ENCODE peak calls at places on chromosomes 7 and 10, in five cellular contexts. T is CD8-positive, alpha-beta T cell; P is neural progenitor cell; X is lung; E is colonic mucosa. R is an unnamed sample. For H3K36me3, the result is how much of the 10 kb centered on the place peaks cover.

GRCh38 chr7:159000859-159001435 is 143.7 kb downstream of the VIPR2 start:
- DNase-seq in X (no peak), P (no peak), T (no peak), E (no peak), R (no peak)

GRCh38 chr10:71814923-71815411 is 36.1 kb downstream of the PSAP start:
- DNase-seq in E (no peak), X (no peak), T (no peak), P (peak), R (no peak)

GRCh38 chr7:135558337-135558767 is 635 bp downstream of the NUP205 start:
- DNase-seq in E (peak), T (peak), X (peak), P (peak), R (peak)

GRCh38 chr7:77532247-77532646 is 4.8 kb upstream of the PTPN12 start:
- DNase-seq in T (no peak), E (no peak), P (no peak), X (no peak), R (no peak)

GRCh38 chr10:79904671-79905321 is 44.1 kb downstream of the SFTPD start:
- DNase-seq in E (peak), T (no peak), X (peak), P (peak), R (peak)

GRCh38 chr7:68717176-68717575 is 881.1 kb upstream of the AUTS2 start:
- DNase-seq in E (no peak), P (no peak), X (no peak), T (no peak), R (no peak)

GRCh38 chr7:45108863-45109262 is 2.6 kb downstream of the TBRG4 start:
- DNase-seq in P (no peak), E (no peak), T (no peak), X (no peak), R (no peak)

GRCh38 chr10:72502581-72502980 is 123.3 kb downstream of the MICU1 start:
- DNase-seq in T (no peak), P (no peak), X (no peak), E (no peak), R (no peak)

GRCh38 chr7:87875151-87876039 is 765 bp downstream of the SLC25A40 start:
- DNase-seq in P (peak), X (no peak), T (no peak), E (peak), R (peak)

GRCh38 chr7:52088008-52088787 is 771.6 kb upstream of the COBL start:
- DNase-seq in E (no peak), X (no peak), T (no peak), P (peak), R (no peak)

GRCh38 chr7:5183155-5183554 is 6.9 kb upstream of the WIPI2 start:
- DNase-seq in E (no peak), P (no peak), X (no peak), T (no peak), R (no peak)

GRCh38 chr10:131891196-131891928 is 9.4 kb upstream of the PPP2R2D start:
- DNase-seq in P (peak), T (no peak), X (no peak), E (no peak), R (no peak)

GRCh38 chr10:88525371-88526079 is 57.6 kb downstream of the RNLS start:
- DNase-seq in P (no peak), T (no peak), X (peak), E (peak), R (peak)

GRCh38 chr10:21372651-21373410 is 152.7 kb downstream of the SKIDA1 start:
- DNase-seq in T (no peak), E (peak), P (no peak), X (peak), R (no peak)

GRCh38 chr7:48097511-48098231 is 8.6 kb downstream of the UPP1 start:
- DNase-seq in E (no peak), P (no peak), T (no peak), X (no peak), R (no peak)

GRCh38 chr7:158366346-158366745 is 221.3 kb downstream of the PTPRN2 start:
- DNase-seq in P (peak), X (no peak), E (no peak), T (no peak), R (no peak)

GRCh38 chr7:80767655-80768054 is 129.2 kb downstream of the CD36 start:
- DNase-seq in P (no peak), X (no peak), E (no peak), T (no peak), R (no peak)

GRCh38 chr10:77029684-77030407 is 607.8 kb downstream of the KCNMA1 start:
- DNase-seq in E (no peak), T (no peak), X (no peak), P (no peak), R (no peak)

GRCh38 chr10:25933653-25934608 is at the start of gene MYO3A:
- DNase-seq in P (peak), T (no peak), X (no peak), E (no peak), R (peak)

GRCh38 chr10:3235996-3236510 is 63.5 kb upstream of the PITRM1 start:
- DNase-seq in T (no peak), X (no peak), E (no peak), P (no peak), R (no peak)

GRCh38 chr7:21261627-21262564 is 166.0 kb upstream of the SP4 start:
- DNase-seq in E (peak), X (no peak), P (peak), T (peak), R (peak)

GRCh38 chr7:70872188-70872587 is 259.8 kb upstream of the GALNT17 start:
- DNase-seq in P (no peak), E (no peak), T (no peak), X (no peak), R (no peak)

DNA sequence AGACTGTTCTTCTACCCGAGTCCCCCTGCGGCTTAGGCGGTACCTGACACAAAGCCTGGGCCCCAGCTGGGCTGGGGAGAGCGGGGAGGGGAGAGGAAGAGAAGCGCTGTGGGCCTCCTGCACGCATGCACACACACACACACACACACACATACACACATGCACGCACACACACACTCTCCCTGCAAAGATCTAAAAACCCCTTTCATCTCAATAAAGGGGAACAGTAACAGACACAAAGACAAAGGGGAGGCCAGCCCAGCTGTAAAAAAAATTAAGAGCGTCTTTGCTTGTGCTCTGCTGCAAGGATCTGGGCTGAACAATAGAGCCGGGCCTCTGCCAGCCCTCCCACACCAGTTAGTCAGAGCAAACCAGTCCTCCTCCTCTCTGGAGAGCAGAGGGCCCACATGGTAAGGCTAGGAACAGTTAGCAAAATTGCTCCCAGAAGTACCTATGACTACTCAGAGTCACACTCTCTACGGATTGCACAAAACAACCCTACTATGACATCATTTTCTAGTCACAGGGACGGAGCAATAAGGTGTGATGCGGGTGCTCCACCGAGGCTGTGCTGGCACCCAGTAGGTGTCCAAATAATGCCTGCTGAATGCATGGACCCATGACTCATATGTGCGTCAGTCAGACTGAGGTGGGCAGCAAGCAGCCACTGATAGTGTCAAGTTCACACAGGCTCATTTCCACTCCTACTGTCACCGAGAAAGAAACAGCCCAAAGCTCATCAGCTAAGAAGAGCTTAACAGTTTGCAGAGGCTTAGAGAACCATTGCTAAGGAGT is 9.2 kb downstream of the ITPRIP start:
- DNase-seq in X (no peak), T (peak), P (peak), E (no peak), R (no peak)
- H3K36me3 ChIP-seq in X (under half), T (under half), P (under half), E (under half), R (under half)

GRCh38 chr10:59179027-59179426 is 2.6 kb downstream of the PHYHIPL start:
- DNase-seq in E (no peak), X (no peak), T (no peak), P (no peak), R (no peak)

GRCh38 chr10:59175538-59176240 is 754 bp upstream of the PHYHIPL start:
- DNase-seq in E (no peak), P (peak), X (no peak), T (no peak), R (peak)

GRCh38 chr10:59176241-59177030 is at the start of gene PHYHIPL:
- DNase-seq in T (no peak), E (no peak), X (no peak), P (peak), R (peak)

GRCh38 chr10:59177031-59177861 is 803 bp downstream of the PHYHIPL start:
- DNase-seq in T (no peak), P (peak), X (no peak), E (peak), R (peak)

GRCh38 chr10:59177862-59178235 is 1.4 kb downstream of the PHYHIPL start:
- DNase-seq in T (no peak), P (no peak), X (no peak), E (no peak), R (no peak)
- H3K4me3 ChIP-seq in T (no peak), P (no peak), X (no peak), E (no peak), R (no peak)

GRCh38 chr10:13717571-13717935 is 130.8 kb downstream of the PRPF18 start:
- DNase-seq in P (no peak), E (no peak), X (no peak), T (no peak), R (no peak)

GRCh38 chr10:13718820-13719219 is 132.1 kb downstream of the PRPF18 start:
- DNase-seq in E (no peak), X (no peak), T (no peak), P (no peak), R (no peak)

GRCh38 chr10:13715091-13715490 is 128.3 kb downstream of the PRPF18 start:
- DNase-seq in T (no peak), P (no peak), X (no peak), E (no peak), R (no peak)

GRCh38 chr10:13717936-13718772 is 131.4 kb downstream of the PRPF18 start:
- DNase-seq in T (peak), P (no peak), X (peak), E (peak), R (peak)

DNA sequence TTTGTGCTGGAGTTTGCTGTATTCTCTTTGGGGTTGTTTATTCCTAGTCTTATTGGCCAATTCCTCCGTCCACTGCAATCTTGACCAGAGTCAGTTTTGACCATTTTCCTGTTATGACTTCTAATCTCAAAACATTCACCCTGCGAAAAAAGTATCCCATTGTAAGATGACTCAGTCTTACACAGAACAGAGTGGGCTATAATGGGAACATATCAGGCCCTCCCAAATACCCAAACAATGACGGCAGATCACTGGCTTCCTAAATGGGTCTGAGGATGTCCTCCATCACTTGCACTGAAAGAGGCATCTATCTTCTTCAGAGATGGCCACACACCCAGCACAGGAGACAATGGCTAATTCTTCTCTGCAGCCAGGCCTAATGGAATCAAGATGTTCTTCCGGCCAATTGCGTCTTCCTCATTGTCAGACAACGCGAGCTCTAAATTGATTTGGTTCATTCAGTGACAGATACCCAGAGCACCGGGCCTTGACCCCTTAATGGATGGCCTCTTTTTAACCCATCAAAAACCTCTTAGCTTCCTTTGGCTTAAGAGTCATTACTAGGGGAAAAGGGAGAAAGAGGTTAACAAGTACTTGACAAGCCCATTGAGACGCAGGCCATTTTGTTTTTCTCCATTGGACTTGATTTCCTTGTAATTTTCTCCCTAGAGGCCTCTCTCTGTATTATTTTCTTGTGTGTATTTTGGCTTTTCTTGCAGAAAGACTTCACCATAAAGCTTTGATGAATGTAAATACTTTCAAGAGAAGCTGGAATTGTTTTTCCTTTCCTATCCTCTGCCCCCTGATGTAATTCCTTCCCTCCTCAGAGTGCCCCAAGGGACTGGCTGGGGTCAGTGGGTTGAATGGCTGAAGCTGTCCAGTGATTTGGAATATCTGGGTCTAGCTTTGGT is 129.7 kb downstream of the PRPF18 start:
- DNase-seq in X (no peak), E (no peak), P (no peak), T (no peak), R (no peak)
- H3K27ac ChIP-seq in X (peak), E (no peak), P (no peak), T (no peak), R (no peak)

GRCh38 chr7:106094780-106095179 is 17.3 kb downstream of the SYPL1 start:
- DNase-seq in T (no peak), P (no peak), X (no peak), E (no peak), R (no peak)
- H3K36me3 ChIP-seq in T (under half), P (under half), X (under half), E (under half), R (under half)

DNA sequence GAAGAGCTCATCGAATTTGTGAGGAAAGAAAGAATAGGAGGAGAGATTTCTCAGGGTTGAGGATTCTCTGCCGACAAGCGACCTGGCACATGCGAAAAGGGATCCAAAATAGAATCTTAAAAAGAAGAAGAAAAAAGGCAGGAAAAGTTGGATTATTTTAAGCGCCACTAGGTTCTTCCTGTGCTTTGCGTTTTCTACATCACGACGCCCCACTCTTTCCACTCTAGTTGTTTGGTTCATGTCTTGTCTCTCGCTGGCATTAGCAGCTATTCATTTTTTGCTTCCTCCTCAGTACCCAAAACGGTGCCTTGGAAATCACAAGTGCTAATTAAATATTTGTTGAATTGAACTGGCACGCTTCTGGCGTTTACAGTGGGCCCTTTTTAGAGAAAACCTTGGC is 674 bp upstream of the FRA10AC1 start:
- DNase-seq in X (no peak), E (peak), P (no peak), T (no peak), R (no peak)
- H3K4me3 ChIP-seq in X (peak), E (peak), P (peak), T (peak), R (peak)

GRCh38 chr10:102281103-102281502 is 35.8 kb downstream of the GBF1 start:
- DNase-seq in P (no peak), X (no peak), T (no peak), E (no peak), R (no peak)

GRCh38 chr10:102283890-102284289 is 38.6 kb downstream of the GBF1 start:
- DNase-seq in T (no peak), E (no peak), X (no peak), P (no peak), R (no peak)

GRCh38 chr10:102283488-102283887 is 38.2 kb downstream of the GBF1 start:
- DNase-seq in X (no peak), E (no peak), P (no peak), T (no peak), R (no peak)

GRCh38 chr10:102279104-102279503 is 33.8 kb downstream of the GBF1 start:
- DNase-seq in X (no peak), T (no peak), E (no peak), P (no peak), R (no peak)

DNA sequence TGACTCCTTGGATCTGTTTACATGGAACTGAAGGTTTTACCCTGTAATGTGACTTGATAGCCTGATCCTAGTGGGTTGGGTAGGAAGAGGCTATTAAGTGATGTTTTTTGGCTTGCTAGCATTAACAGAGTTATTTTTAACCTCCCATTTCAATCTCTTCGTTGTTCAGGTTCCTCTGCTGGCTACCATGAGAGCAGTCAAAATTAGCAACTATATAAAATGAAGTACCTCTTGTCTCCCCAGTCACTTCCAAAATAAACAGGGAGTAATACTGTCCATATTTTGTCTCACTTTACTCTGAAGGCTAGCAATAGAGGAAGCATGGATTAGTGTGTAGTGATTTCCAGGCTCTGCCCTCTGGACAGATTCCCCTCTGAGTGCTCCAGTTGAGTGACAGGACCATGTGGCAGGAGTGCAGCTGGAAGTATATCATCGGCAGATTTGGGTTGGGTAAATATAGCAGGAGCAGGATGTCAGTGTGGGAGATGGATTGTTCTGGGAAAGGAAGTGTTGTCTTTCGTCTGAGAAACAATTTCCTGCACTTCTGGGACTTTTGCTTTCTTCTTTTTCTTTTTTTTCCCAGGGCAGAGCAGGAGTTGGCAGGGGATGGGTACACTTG is 35.2 kb downstream of the GBF1 start:
- DNase-seq in X (no peak), E (peak), T (no peak), P (no peak), R (no peak)
- H3K27ac ChIP-seq in X (peak), E (no peak), T (no peak), P (no peak), R (peak)